ENCODE peak calls at places on chromosomes 5 and 9, in ten cellular contexts. U, V, K, T, F, A, C, E, R and Y are unnamed samples.

GRCh38 chr9:137129089-137129455 is 9.9 kb upstream of the GRIN1 start:
- DNase-seq in T (no peak), E (no peak), K (no peak), U (peak), V (peak), C (no peak), R (no peak), A (no peak), F (no peak), Y (no peak)

GRCh38 chr9:124868511-124869465 is 6.9 kb downstream of the ARPC5L start:
- DNase-seq in A (peak), U (peak), R (no peak), T (peak), V (peak), C (peak), K (peak), F (no peak), E (peak), Y (no peak)

GRCh38 chr9:14692536-14692917 is 705 bp downstream of the ZDHHC21 start:
- DNase-seq in U (peak), K (peak), T (no peak), A (no peak), V (no peak), E (no peak), F (no peak), C (no peak), R (no peak), Y (no peak)

GRCh38 chr5:162067138-162067537 is 435 bp upstream of the GABRG2 start:
- DNase-seq in A (no peak), C (no peak), U (no peak), F (no peak), V (no peak), E (no peak), K (no peak), T (no peak), R (no peak), Y (no peak)

GRCh38 chr5:151072234-151073025 is 8.4 kb downstream of the TNIP1 start:
- DNase-seq in E (peak), K (no peak), V (peak), U (no peak), F (no peak), C (no peak), A (no peak), T (no peak), R (no peak), Y (no peak)

GRCh38 chr5:179608131-179608581 is 15.3 kb downstream of the HNRNPH1 start:
- DNase-seq in V (peak), F (no peak), A (no peak), C (no peak), R (no peak), K (no peak), U (peak), T (no peak), E (peak), Y (no peak)

GRCh38 chr5:81334304-81335061 is 33.1 kb downstream of the ZCCHC9 start:
- DNase-seq in V (peak), T (no peak), E (no peak), A (no peak), F (no peak), R (no peak), U (no peak), K (no peak), C (no peak), Y (no peak)

GRCh38 chr5:56099346-56099745 is 104.6 kb upstream of the IL6ST start:
- DNase-seq in U (no peak), C (no peak), R (no peak), T (no peak), K (peak), V (peak), F (peak), A (no peak), E (no peak), Y (no peak)

GRCh38 chr9:89808076-89808701 is 203.4 kb downstream of the GADD45G start:
- DNase-seq in R (no peak), K (peak), T (no peak), A (peak), C (no peak), U (peak), E (no peak), F (no peak), V (no peak), Y (no peak)

GRCh38 chr5:23223846-23224245 is 283.6 kb upstream of the PRDM9 start:
- DNase-seq in F (no peak), T (no peak), A (no peak), C (no peak), R (no peak), V (peak), U (no peak), E (no peak), K (no peak), Y (no peak)

GRCh38 chr5:170623576-170624181 is 119.9 kb downstream of the KCNIP1 start:
- DNase-seq in E (peak), K (peak), C (peak), F (no peak), U (peak), A (no peak), R (no peak), V (peak), T (peak), Y (no peak)

GRCh38 chr9:123049589-123050222 is 16.2 kb downstream of the GPR21 start:
- DNase-seq in E (no peak), R (no peak), F (no peak), T (no peak), V (peak), C (no peak), A (peak), U (no peak), K (peak), Y (peak)

GRCh38 chr9:113536483-113537226 is 73.1 kb downstream of the RGS3 start:
- DNase-seq in C (no peak), F (no peak), U (no peak), E (peak), V (peak), K (no peak), T (no peak), R (no peak), A (peak), Y (no peak)

GRCh38 chr5:9557696-9558095 is 11.8 kb upstream of the SEMA5A start:
- DNase-seq in A (no peak), K (no peak), T (peak), U (no peak), E (no peak), V (peak), R (no peak), F (no peak), C (no peak), Y (no peak)

GRCh38 chr5:43336159-43336558 is 22.9 kb upstream of the HMGCS1 start:
- DNase-seq in R (no peak), E (no peak), V (peak), F (no peak), K (no peak), C (no peak), T (no peak), U (peak), A (no peak), Y (no peak)

GRCh38 chr5:98498028-98498427 is 275.4 kb upstream of the RGMB start:
- DNase-seq in V (no peak), R (no peak), F (no peak), T (no peak), E (no peak), C (no peak), A (no peak), U (no peak), K (no peak), Y (no peak)

GRCh38 chr5:66851306-66851705 is 255.1 kb downstream of the MAST4 start:
- DNase-seq in R (no peak), C (no peak), V (peak), T (no peak), E (no peak), F (no peak), U (no peak), A (no peak), K (no peak), Y (no peak)

GRCh38 chr5:172133359-172134029 is 54.5 kb downstream of the STK10 start:
- DNase-seq in R (no peak), E (peak), V (peak), T (peak), A (no peak), K (no peak), U (no peak), F (peak), C (no peak), Y (peak)

GRCh38 chr5:163889369-163889768 is 383.9 kb downstream of the MAT2B start:
- DNase-seq in U (no peak), R (no peak), A (no peak), K (no peak), C (no peak), T (peak), V (peak), F (peak), E (no peak), Y (peak)

GRCh38 chr5:28810751-28811136 is 1772.4 kb upstream of the CDH9 start:
- DNase-seq in C (no peak), F (no peak), T (no peak), R (no peak), V (no peak), A (no peak), U (no peak), K (no peak), E (no peak), Y (no peak)

GRCh38 chr5:135761746-135762145 is 72.7 kb upstream of the SLC25A48 start:
- DNase-seq in V (no peak), E (no peak), T (no peak), K (no peak), A (no peak), C (no peak), R (no peak), U (no peak), F (no peak), Y (no peak)
- TF ChIP-seq CTCF in V (no peak), E (no peak), T (no peak), K (no peak), A (no peak), C (no peak), R (no peak), U (no peak), F (no peak), Y (no peak)

DNA sequence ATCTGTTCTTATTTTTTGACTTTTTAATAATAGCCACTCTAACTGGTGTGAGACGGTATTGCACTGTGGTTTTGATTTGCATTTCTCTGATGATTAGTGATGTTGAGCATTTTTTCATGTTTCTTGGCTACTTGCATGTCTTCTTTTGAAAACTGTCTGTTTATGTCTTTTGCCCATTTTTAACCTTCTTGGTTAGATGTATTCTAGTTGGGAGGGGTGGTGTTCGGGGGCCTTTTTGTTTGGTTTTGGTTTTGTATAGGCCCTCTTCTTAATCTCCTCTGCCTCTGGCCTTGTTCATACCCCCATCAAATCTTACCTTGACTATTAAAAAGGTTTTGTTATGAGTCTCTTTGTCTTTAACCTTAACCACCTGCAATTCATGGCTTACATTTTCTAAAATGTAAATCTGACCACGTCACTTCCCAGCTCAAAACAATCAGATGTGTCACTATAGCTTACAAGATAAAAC is 107.8 kb upstream of the NR4A3 start:
- DNase-seq in R (no peak), F (no peak), A (no peak), T (no peak), E (no peak), V (no peak), K (no peak), C (no peak), U (no peak), Y (no peak)
- H3K4me3 ChIP-seq in R (no peak), F (no peak), A (no peak), T (no peak), E (no peak), V (no peak), K (no peak), C (no peak), U (no peak), Y (no peak)

GRCh38 chr9:74379718-74380117 is 117.4 kb upstream of the RORB start:
- DNase-seq in F (no peak), V (no peak), A (no peak), T (no peak), E (no peak), U (peak), R (no peak), K (no peak), C (peak), Y (no peak)
- TF ChIP-seq CTCF in F (no peak), V (no peak), A (no peak), T (no peak), E (no peak), U (peak), R (no peak), K (no peak), C (no peak), Y (no peak)

DNA sequence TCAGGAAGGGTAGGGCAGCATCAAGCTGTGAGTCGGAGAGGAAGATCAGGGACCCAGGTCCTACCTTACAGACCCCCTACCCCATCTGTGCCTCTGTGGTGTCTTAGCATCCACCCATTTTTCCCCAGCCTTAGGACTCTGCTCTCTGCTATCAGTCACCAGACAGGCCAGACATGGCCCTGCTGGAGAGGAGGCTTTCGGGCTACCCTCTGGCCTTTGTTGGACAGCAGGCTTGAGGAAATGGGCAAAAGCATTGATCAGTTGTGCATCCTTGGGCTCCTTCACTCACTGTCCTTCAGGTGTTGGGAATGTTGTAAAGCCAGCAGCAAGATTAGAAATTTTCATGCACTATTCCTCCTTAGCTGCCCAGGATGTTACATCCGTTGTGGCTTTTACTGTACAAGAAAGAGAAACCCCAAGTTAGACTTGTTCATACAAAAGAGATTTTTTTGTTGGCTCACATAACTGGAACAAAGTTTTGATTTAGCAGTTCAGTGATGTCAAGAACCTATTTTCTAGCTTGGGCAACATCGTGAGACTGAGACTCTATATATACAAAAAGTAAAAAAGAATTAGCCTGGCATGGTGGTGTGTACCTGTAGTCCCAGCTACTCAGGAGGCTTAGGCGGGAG is 17.4 kb upstream of the TNFAIP8 start:
- DNase-seq in T (no peak), E (no peak), V (no peak), K (no peak), R (no peak), F (no peak), C (no peak), A (no peak), U (no peak), Y (no peak)
- H3K4me3 ChIP-seq in T (no peak), E (no peak), V (no peak), K (no peak), R (no peak), F (no peak), C (no peak), A (no peak), U (peak), Y (no peak)

DNA sequence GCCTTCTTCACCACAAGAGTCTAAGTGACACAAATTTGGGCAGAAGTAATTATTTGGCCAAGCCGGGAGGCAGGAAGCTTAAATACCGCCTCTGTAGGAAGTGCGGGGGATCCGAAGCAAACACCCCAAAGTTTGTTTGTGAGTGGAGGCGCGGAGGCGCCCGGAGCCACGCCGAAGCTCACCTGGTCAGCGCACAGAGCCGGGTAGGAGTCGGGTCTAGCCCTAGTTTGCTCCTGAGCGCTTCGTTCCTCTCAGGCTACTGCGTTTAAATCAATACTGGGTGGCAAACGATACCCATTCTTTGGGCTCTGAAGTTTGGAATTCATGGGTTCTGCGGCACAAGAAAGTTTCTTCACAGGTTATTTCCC is 858 bp downstream of the MCC start:
- DNase-seq in C (peak), E (no peak), F (no peak), A (no peak), U (no peak), K (peak), R (no peak), V (peak), T (no peak), Y (no peak)
- TF ChIP-seq CTCF in C (no peak), E (no peak), F (no peak), A (no peak), U (no peak), K (no peak), R (no peak), V (no peak), T (no peak), Y (no peak)